ENCODE peak calls at places on chromosomes 1 and 21, in eight cellular contexts. L, F, B, Y, P, J, I and K are unnamed samples.

GRCh38 chr1:109197163-109198042 is 16.3 kb upstream of the SARS1 start:
- DNase-seq in B (no peak), Y (peak), F (peak), I (peak), J (no peak), L (no peak), P (no peak), K (no peak)

GRCh38 chr21:37367758-37368535 is 1.4 kb downstream of the DYRK1A start:
- DNase-seq in P (peak), F (peak), Y (no peak), B (peak), J (no peak), I (peak), L (peak), K (no peak)

GRCh38 chr1:27864264-27864895 is 8.0 kb upstream of the THEMIS2 start:
- DNase-seq in F (no peak), B (no peak), J (peak), I (peak), L (no peak), P (no peak), Y (no peak), K (no peak)

GRCh38 chr1:18204568-18204967 is 97.0 kb downstream of the IGSF21 start:
- DNase-seq in F (no peak), L (no peak), P (no peak), I (no peak), B (no peak), J (no peak), Y (no peak), K (no peak)

GRCh38 chr1:92804721-92805169 is 19.8 kb upstream of the EVI5 start:
- DNase-seq in F (peak), B (no peak), P (peak), Y (peak), I (peak), L (no peak), J (no peak), K (no peak)

GRCh38 chr1:187408217-187409004 is 579.7 kb downstream of the PLA2G4A start:
- DNase-seq in J (no peak), L (no peak), B (no peak), Y (no peak), F (no peak), I (no peak), P (no peak), K (no peak)

GRCh38 chr1:221845650-221846371 is 103.9 kb upstream of the DUSP10 start:
- DNase-seq in J (no peak), Y (peak), L (no peak), P (peak), I (peak), B (no peak), F (no peak), K (no peak)

GRCh38 chr1:3530086-3530930 is 75.8 kb downstream of the ARHGEF16 start:
- DNase-seq in J (peak), B (peak), Y (no peak), L (no peak), I (no peak), P (peak), F (no peak), K (peak)

GRCh38 chr1:29551123-29551522 is 314.8 kb downstream of the PTPRU start:
- DNase-seq in F (no peak), J (no peak), P (no peak), I (no peak), L (no peak), B (no peak), Y (no peak), K (no peak)

GRCh38 chr1:68331117-68331865 is 99.0 kb upstream of the WLS start:
- DNase-seq in L (no peak), B (no peak), I (peak), P (no peak), Y (peak), F (no peak), J (no peak), K (peak)

GRCh38 chr1:160664573-160665051 is 17.8 kb upstream of the SLAMF1 start:
- DNase-seq in L (peak), Y (no peak), I (no peak), J (no peak), P (no peak), B (no peak), F (no peak), K (no peak)

GRCh38 chr1:29506678-29507225 is 270.4 kb downstream of the PTPRU start:
- DNase-seq in Y (peak), J (no peak), B (no peak), L (no peak), I (no peak), P (no peak), F (no peak), K (no peak)

GRCh38 chr21:28822882-28823335 is 169.8 kb downstream of the LTN1 start:
- DNase-seq in J (no peak), I (peak), Y (no peak), P (peak), B (no peak), L (no peak), F (no peak), K (no peak)

GRCh38 chr21:39602793-39603192 is 9.9 kb upstream of the B3GALT5 start:
- DNase-seq in F (no peak), I (no peak), J (no peak), L (no peak), B (no peak), Y (no peak), P (no peak), K (no peak)

GRCh38 chr1:113041569-113042335 is 31.2 kb upstream of the LRIG2 start:
- DNase-seq in P (no peak), Y (no peak), I (peak), B (no peak), L (no peak), F (peak), J (no peak), K (no peak)

GRCh38 chr1:108036796-108037545 is 72.0 kb upstream of the VAV3 start:
- DNase-seq in J (no peak), I (no peak), P (no peak), B (no peak), Y (no peak), F (no peak), L (no peak), K (no peak)

GRCh38 chr1:156368889-156369684 is at the start of gene RHBG:
- DNase-seq in B (no peak), J (no peak), I (peak), F (no peak), P (peak), L (no peak), Y (no peak), K (peak)

GRCh38 chr1:63524166-63524565 is 841 bp downstream of the EFCAB7 start:
- DNase-seq in Y (no peak), B (no peak), F (no peak), J (no peak), I (no peak), L (no peak), P (no peak), K (no peak)

GRCh38 chr1:115912116-115912515 is 64.2 kb upstream of the SLC22A15 start:
- DNase-seq in L (no peak), F (no peak), J (no peak), B (no peak), P (no peak), I (no peak), Y (no peak), K (no peak)

GRCh38 chr1:89022167-89022959 is at the start of gene GBP3:
- DNase-seq in F (no peak), J (peak), L (peak), B (no peak), I (peak), P (no peak), Y (no peak), K (peak)

GRCh38 chr1:11071463-11072215 is 11.8 kb upstream of the SRM start:
- DNase-seq in I (no peak), P (peak), J (no peak), B (no peak), L (no peak), F (no peak), Y (no peak), K (peak)

GRCh38 chr1:87221008-87221407 is 107.7 kb upstream of the LMO4 start:
- DNase-seq in I (no peak), B (no peak), J (no peak), F (no peak), Y (peak), P (no peak), L (no peak), K (no peak)

GRCh38 chr1:108154323-108154722 is 45.8 kb downstream of the SLC25A24 start:
- DNase-seq in L (no peak), J (no peak), I (no peak), Y (no peak), F (no peak), B (no peak), P (no peak), K (no peak)

GRCh38 chr1:218817747-218818146 is 355.9 kb upstream of the LYPLAL1 start:
- DNase-seq in J (no peak), P (no peak), Y (no peak), L (no peak), B (no peak), F (no peak), I (no peak), K (no peak)

GRCh38 chr21:45330075-45330781 is 42.5 kb upstream of the POFUT2 start:
- DNase-seq in F (no peak), B (no peak), P (no peak), I (peak), L (no peak), J (no peak), Y (peak), K (peak)

GRCh38 chr1:18934205-18935000 is 22.1 kb downstream of the IFFO2 start:
- DNase-seq in J (no peak), I (no peak), B (no peak), Y (no peak), P (no peak), L (no peak), F (no peak), K (no peak)

GRCh38 chr1:51878307-51878615 is 266 bp downstream of the NRDC start:
- DNase-seq in Y (no peak), P (no peak), F (no peak), J (no peak), I (no peak), L (no peak), B (no peak), K (peak)

GRCh38 chr1:175984057-175984812 is 222.9 kb downstream of the COP1 start:
- DNase-seq in I (no peak), F (no peak), Y (no peak), P (no peak), B (no peak), J (no peak), L (no peak), K (no peak)

GRCh38 chr21:31895069-31895851 is 22.4 kb downstream of the HUNK start:
- DNase-seq in I (no peak), L (no peak), B (no peak), Y (no peak), P (no peak), F (no peak), J (no peak), K (no peak)

GRCh38 chr1:221366495-221367095 is 375.3 kb downstream of the DUSP10 start:
- DNase-seq in L (no peak), Y (no peak), I (no peak), B (no peak), P (no peak), J (no peak), F (no peak), K (no peak)

GRCh38 chr1:3945916-3946840 is 46.1 kb upstream of the C1orf174 start:
- DNase-seq in Y (no peak), J (no peak), B (no peak), F (no peak), I (no peak), L (no peak), P (no peak), K (no peak)

GRCh38 chr21:15138475-15138874 is 73.7 kb upstream of the NRIP1 start:
- DNase-seq in Y (no peak), I (no peak), P (no peak), B (no peak), F (no peak), J (no peak), L (no peak), K (peak)

GRCh38 chr1:40241372-40241771 is 6.4 kb upstream of the TMCO2 start:
- DNase-seq in Y (no peak), I (peak), L (no peak), P (no peak), F (no peak), B (no peak), J (no peak), K (no peak)

GRCh38 chr1:152543808-152544207 is 22.8 kb downstream of the LCE3E start:
- DNase-seq in F (no peak), L (no peak), B (no peak), Y (no peak), P (no peak), J (no peak), I (no peak), K (no peak)

GRCh38 chr1:198686069-198686728 is 47.4 kb downstream of the PTPRC start:
- DNase-seq in J (peak), I (peak), B (no peak), Y (no peak), F (no peak), P (no peak), L (peak), K (peak)

GRCh38 chr1:17586172-17586963 is 46.9 kb downstream of the ARHGEF10L start:
- DNase-seq in F (no peak), I (no peak), J (no peak), B (no peak), Y (peak), L (no peak), P (no peak), K (no peak)